ENCODE peak calls at places on chromosomes 11 and 22, in ten cellular contexts. B is activated gamma-delta T cell treated with anti-CD3 and anti-CD28 coated beads, Interleukin-2, amount 50 U/mL, for 16 hours; W is retina; Y is activated CD4-positive, alpha-beta T cell treated with anti-CD3 and anti-CD28 coated beads for 24 hours; K is NCI-H146; D is M059J; P is pons; A is NCI-H1092; S is NCI-H1436 treated with DMSO at 0.1 percent for 48 hours; X is T-helper 9 cell. Z is an unnamed sample.

GRCh38 chr11:64152841-64153691 is 12.8 kb downstream of the MACROD1 start:
- DNase-seq in B (peak), W (peak), Y (peak), K (peak), D (peak), P (peak), A (no peak), S (no peak), X (peak), Z (peak)

GRCh38 chr11:125670131-125670530 is 10.5 kb downstream of the ACRV1 start:
- DNase-seq in B (no peak), W (no peak), Y (no peak), K (no peak), D (no peak), P (no peak), A (no peak), S (no peak), X (no peak), Z (no peak)

GRCh38 chr11:122706261-122706660 is 50.7 kb downstream of the UBASH3B start:
- DNase-seq in B (no peak), W (no peak), Y (no peak), K (no peak), D (peak), P (no peak), A (no peak), S (no peak), X (no peak), Z (no peak)

GRCh38 chr22:26610983-26611382 is 6.8 kb downstream of the CRYBB1 start:
- DNase-seq in B (no peak), W (no peak), Y (no peak), K (no peak), D (peak), P (no peak), A (no peak), S (no peak), X (no peak), Z (no peak)

GRCh38 chr11:101706541-101706940 is 122.7 kb upstream of the TRPC6 start:
- DNase-seq in B (no peak), W (no peak), Y (no peak), K (no peak), D (peak), P (no peak), A (no peak), S (no peak), X (no peak), Z (no peak)

GRCh38 chr22:38900677-38901076 is 28.7 kb upstream of the CBX6 start:
- DNase-seq in B (no peak), W (no peak), Y (no peak), K (no peak), D (no peak), P (no peak), A (no peak), S (no peak), X (no peak), Z (no peak)

GRCh38 chr11:35662061-35662648 is 420 bp upstream of the TRIM44 start:
- DNase-seq in B (no peak), W (no peak), Y (no peak), K (peak), D (peak), P (peak), A (no peak), S (no peak), X (no peak), Z (no peak)

GRCh38 chr11:10503217-10503616 is 37.8 kb downstream of the RNF141 start:
- DNase-seq in B (no peak), W (no peak), Y (no peak), K (no peak), D (no peak), P (no peak), A (no peak), S (no peak), X (no peak), Z (no peak)

GRCh38 chr22:41469218-41469851 is 418 bp downstream of the ACO2 start:
- DNase-seq in B (no peak), W (no peak), Y (no peak), K (peak), D (peak), P (peak), A (no peak), S (no peak), X (no peak), Z (peak)

Z was measured in WTC11.